ENCODE peak calls at places on chromosomes 6 and 20, in four cellular contexts. Z, I, G and L are unnamed samples.

GRCh38 chr20:56440346-56441007 is 27.9 kb upstream of the RTF2 start:
- DNase-seq in Z (no peak), I (no peak), G (no peak), L (no peak)

GRCh38 chr20:10423735-10424134 is 10.3 kb downstream of the MKKS start:
- DNase-seq in Z (no peak), I (no peak), G (no peak), L (no peak)

GRCh38 chr20:22430154-22430745 is 154.1 kb downstream of the FOXA2 start:
- DNase-seq in Z (no peak), I (no peak), G (no peak), L (peak; percentile 70)

GRCh38 chr6:35668708-35669440 is 19.8 kb downstream of the FKBP5 start:
- DNase-seq in Z (no peak), I (no peak), G (no peak), L (no peak)

GRCh38 chr6:26056583-26057350 is 30.5 kb upstream of the HFE start:
- DNase-seq in Z (peak; percentile 50), I (no peak), G (peak; percentile 40), L (no peak)

GRCh38 chr6:156988276-156989158 is 211.3 kb downstream of the ARID1B start:
- DNase-seq in Z (peak; percentile 23), I (no peak), G (no peak), L (no peak)

GRCh38 chr6:68226460-68226859 is 408.6 kb upstream of the ADGRB3 start:
- DNase-seq in Z (peak; percentile 46), I (no peak), G (no peak), L (no peak)

GRCh38 chr20:53981752-53982437 is 88.5 kb downstream of the BCAS1 start:
- DNase-seq in Z (no peak), I (no peak), G (no peak), L (no peak)

GRCh38 chr20:33986560-33987216 is 7.0 kb upstream of the RALY start:
- DNase-seq in Z (no peak), I (no peak), G (no peak), L (no peak)